ENCODE peak calls at places on chromosomes 3 and 15, in eight cellular contexts. T, K, B, Z, E, W, Y and C are unnamed samples.

GRCh38 chr15:74206801-74207281 is 4.3 kb upstream of the STRA6 start:
- DNase-seq in E (no peak), Y (no peak), B (no peak), K (peak; percentile 83), W (no peak), T (no peak), Z (peak; percentile 51), C (no peak)

GRCh38 chr3:107604057-107604802 is 81.5 kb downstream of the BBX start:
- DNase-seq in E (no peak), B (no peak), W (no peak), K (peak; percentile 70), Y (no peak), T (no peak), Z (peak; percentile 37), C (peak; percentile 67)

GRCh38 chr3:42051384-42052131 is 39.6 kb upstream of the TRAK1 start:
- DNase-seq in E (no peak), B (no peak), T (no peak), Y (no peak), W (no peak), Z (no peak), K (peak; percentile 41), C (peak; percentile 72)

GRCh38 chr15:68374346-68374745 is 57.6 kb downstream of the ITGA11 start:
- DNase-seq in K (no peak), Y (peak; percentile 11), B (no peak), Z (no peak), W (no peak), E (no peak), T (no peak), C (no peak)

GRCh38 chr3:131007256-131007655 is 19.4 kb downstream of the ASTE1 start:
- DNase-seq in W (no peak), Y (no peak), Z (no peak), T (no peak), B (no peak), E (no peak), K (peak; percentile 30), C (no peak)

GRCh38 chr3:13866406-13866965 is 13.4 kb downstream of the WNT7A start:
- DNase-seq in Y (no peak), K (no peak), T (no peak), E (peak; percentile 56), W (no peak), B (no peak), Z (peak; percentile 11), C (no peak)

GRCh38 chr3:148796799-148797198 is 30.8 kb upstream of the CPB1 start:
- DNase-seq in B (no peak), K (no peak), E (no peak), Y (no peak), Z (no peak), W (no peak), T (no peak), C (no peak)

GRCh38 chr15:43153269-43153668 is 19.9 kb downstream of the TMEM62 start:
- DNase-seq in Z (no peak), T (no peak), W (no peak), Y (no peak), K (no peak), E (no peak), B (no peak), C (no peak)

GRCh38 chr3:194379651-194380050 is 10.1 kb upstream of the LRRC15 start:
- DNase-seq in E (no peak), T (no peak), Z (no peak), W (no peak), Y (no peak), B (no peak), K (no peak), C (no peak)

GRCh38 chr3:41907330-41908073 is 54.4 kb downstream of the ULK4 start:
- DNase-seq in E (no peak), T (no peak), K (peak; percentile 62), W (no peak), B (no peak), Y (no peak), Z (peak; percentile 70), C (peak; percentile 40)

GRCh38 chr3:64443553-64444331 is 218.5 kb upstream of the PRICKLE2 start:
- DNase-seq in E (no peak), Y (no peak), T (no peak), Z (peak; percentile 59), K (peak; percentile 59), B (peak; percentile 75), W (peak; percentile 25), C (peak; percentile 60)

GRCh38 chr3:42504334-42505202 is 2.1 kb downstream of the VIPR1 start:
- DNase-seq in Z (no peak), E (no peak), W (no peak), B (no peak), T (no peak), K (no peak), Y (peak; percentile 6), C (no peak)

GRCh38 chr3:65996605-65997004 is 42.1 kb downstream of the MAGI1 start:
- DNase-seq in Z (peak; percentile 56), K (peak; percentile 69), W (no peak), E (no peak), Y (no peak), B (no peak), T (peak; percentile 70), C (peak; percentile 49)

GRCh38 chr3:114454592-114455251 is 160.9 kb downstream of the TIGIT start:
- DNase-seq in Y (no peak), E (no peak), Z (no peak), K (peak; percentile 61), T (no peak), W (peak; percentile 42), B (no peak), C (peak; percentile 28)

DNA sequence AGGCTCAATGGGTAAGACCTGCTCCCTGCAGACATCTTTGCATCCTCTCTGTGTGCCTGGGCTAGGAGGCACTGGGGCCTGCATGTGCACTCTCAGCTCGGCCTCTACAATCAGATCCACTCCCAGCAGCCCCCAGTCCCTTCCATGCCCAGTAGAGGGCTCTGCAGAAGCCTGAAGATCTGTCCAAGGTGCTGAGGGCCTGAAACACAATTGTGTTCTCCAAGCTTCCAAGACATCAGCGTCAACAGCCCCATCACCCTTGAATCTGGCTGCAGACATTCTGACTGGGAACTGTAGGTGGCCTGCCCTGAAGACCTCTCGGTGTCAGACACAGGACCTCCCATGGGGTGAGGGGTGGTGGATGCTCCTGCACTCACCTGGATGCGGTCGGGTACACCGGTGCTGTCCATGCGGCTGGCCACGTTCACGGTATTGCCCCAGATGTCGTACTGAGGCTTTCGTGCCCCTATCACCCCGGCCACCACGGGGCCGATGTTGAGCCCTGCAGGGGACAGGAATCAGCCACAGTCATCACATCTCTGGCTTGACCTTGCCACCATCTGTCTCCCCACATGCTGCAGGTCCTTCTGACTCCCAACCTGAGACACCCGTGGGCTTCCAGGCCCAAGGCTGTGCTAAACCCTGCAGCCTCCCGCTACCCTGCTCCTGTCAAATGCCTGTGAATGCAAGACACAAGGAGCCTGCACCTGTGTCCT is 84.7 kb downstream of the SEC22A start:
- DNase-seq in E (no peak), B (peak; percentile 31), K (peak; percentile 56), W (peak; percentile 82), T (peak; percentile 77), Y (no peak), Z (peak; percentile 86), C (peak; percentile 83)
- TF ChIP-seq CTCF in E (peak; percentile 17), B (peak; percentile 92), K (peak; percentile 81), W (peak; percentile 90), T (peak; percentile 62), Y (no peak), Z (peak; percentile 97), C (peak; percentile 97)

GRCh38 chr3:143121240-143122088 is 1.9 kb downstream of the CHST2 start:
- DNase-seq in E (peak; percentile 63), T (no peak), Z (peak; percentile 87), W (peak; percentile 64), K (peak; percentile 47), B (no peak), Y (peak; percentile 25), C (peak; percentile 73)

GRCh38 chr3:143122089-143122430 is 2.5 kb downstream of the CHST2 start:
- DNase-seq in W (no peak), B (no peak), Z (no peak), K (no peak), T (no peak), Y (no peak), E (no peak), C (no peak)

GRCh38 chr3:143119009-143119914 is at the start of gene CHST2:
- DNase-seq in K (peak; percentile 83), Y (peak; percentile 43), E (peak; percentile 65), T (peak; percentile 18), W (peak; percentile 84), Z (peak; percentile 87), B (no peak), C (peak; percentile 80)

GRCh38 chr3:143119974-143120715 is 574 bp downstream of the CHST2 start:
- DNase-seq in Y (peak; percentile 15), E (peak; percentile 26), Z (peak; percentile 38), K (peak; percentile 38), W (peak; percentile 61), B (no peak), T (no peak), C (no peak)

DNA sequence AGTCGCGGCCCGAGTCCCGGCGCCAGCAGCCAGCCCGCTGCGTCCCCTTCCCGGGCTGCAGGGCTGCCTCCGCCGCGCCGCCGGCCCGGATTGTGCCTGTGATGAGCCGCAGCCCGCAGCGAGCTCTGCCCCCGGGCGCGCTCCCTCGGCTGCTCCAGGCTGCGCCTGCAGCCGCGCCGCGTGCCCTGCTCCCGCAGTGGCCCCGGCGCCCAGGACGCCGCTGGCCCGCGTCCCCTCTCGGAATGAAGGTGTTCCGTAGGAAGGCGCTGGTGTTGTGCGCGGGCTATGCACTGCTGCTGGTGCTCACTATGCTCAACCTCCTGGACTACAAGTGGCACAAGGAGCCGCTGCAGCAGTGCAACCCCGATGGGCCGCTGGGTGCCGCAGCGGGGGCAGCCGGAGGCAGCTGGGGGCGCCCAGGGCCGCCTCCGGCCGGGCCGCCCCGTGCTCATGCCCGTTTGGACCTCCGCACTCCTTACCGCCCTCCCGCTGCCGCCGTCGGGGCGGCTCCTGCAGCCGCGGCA is 1.2 kb downstream of the CHST2 start:
- DNase-seq in E (peak; percentile 26), Y (no peak), W (peak; percentile 47), Z (peak; percentile 65), K (peak; percentile 43), B (no peak), T (no peak), C (peak; percentile 50)
- TF ChIP-seq CTCF in E (no peak), Y (no peak), W (no peak), Z (peak; percentile 15), K (no peak), B (no peak), T (no peak), C (no peak)

DNA sequence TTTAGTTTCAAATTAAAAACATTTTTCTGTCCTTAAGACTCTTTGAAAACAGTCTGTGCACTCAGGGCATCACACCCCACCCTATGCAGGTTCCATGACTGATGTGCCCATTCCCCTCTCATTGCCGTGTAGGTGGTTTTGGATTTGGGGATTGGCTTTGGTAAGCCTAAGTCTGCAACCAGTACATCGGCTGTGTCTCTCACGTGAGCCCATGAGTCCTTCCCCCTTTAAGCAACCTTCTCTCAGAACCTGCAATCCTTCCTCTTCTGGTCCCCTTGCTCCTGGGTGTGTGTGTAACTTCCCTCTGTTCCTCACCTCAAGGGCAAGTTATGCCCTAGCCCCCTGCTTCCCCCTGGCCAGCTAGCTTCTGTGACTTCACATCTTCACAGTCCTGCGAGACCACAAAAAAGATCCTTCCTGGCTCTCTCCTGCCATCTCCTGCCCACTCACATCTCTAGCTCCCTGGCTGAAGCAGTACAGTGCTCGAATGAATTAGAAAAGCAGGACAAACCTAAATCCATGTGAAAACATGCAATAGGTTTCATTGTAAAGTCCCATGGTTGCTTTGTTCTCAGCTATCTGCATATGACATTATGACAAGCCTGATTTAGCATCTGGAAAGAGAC is 126.7 kb downstream of the UACA start:
- DNase-seq in K (peak; percentile 28), T (peak; percentile 56), E (no peak), W (no peak), Y (no peak), Z (no peak), B (no peak), C (peak; percentile 33)
- TF ChIP-seq CTCF in K (peak; percentile 37), T (peak; percentile 57), E (no peak), W (peak; percentile 15), Y (no peak), Z (peak; percentile 42), B (peak; percentile 25), C (peak; percentile 43)

GRCh38 chr3:156816091-156816793 is 9.9 kb upstream of the LEKR1 start:
- DNase-seq in T (peak; percentile 76), B (no peak), K (peak; percentile 67), Z (peak; percentile 63), Y (peak; percentile 27), E (peak; percentile 37), W (peak; percentile 64), C (peak; percentile 57)
- TF ChIP-seq CTCF in T (no peak), B (no peak), K (no peak), Z (no peak), Y (no peak), E (no peak), W (no peak), C (no peak)